ENCODE peak calls at places on chromosome X, in four cellular contexts. N is nephron progenitor cell; R is Peyer's patch; W is CD8-positive, alpha-beta T cell. K is an unnamed sample.

GRCh38 chrX:50536955-50537354 is 66.3 kb upstream of the DGKK start:
- DNase-seq in N (no peak), R (no peak), W (no peak), K (no peak)

GRCh38 chrX:103949506-103949905 is 12.9 kb upstream of the TMSB15B start:
- DNase-seq in N (no peak), R (no peak), W (no peak), K (no peak)

GRCh38 chrX:115949900-115950822 is 220.4 kb upstream of the AGTR2 start:
- DNase-seq in N (no peak), R (no peak), W (no peak), K (no peak)

GRCh38 chrX:131677655-131678628 is 134.1 kb downstream of the OR13H1 start:
- DNase-seq in N (peak; percentile 78), R (no peak), W (no peak), K (no peak)

GRCh38 chrX:105375816-105376215 is 155.3 kb upstream of the TEX13A start:
- DNase-seq in N (no peak), R (no peak), W (no peak), K (no peak)

GRCh38 chrX:117743469-117744251 is 372.9 kb downstream of the KLHL13 start:
- DNase-seq in N (peak; percentile 2), R (no peak), W (no peak), K (no peak)

GRCh38 chrX:119757979-119758681 is at the start of gene SOWAHD:
- DNase-seq in N (peak; percentile 61), R (peak; percentile 85), W (no peak), K (no peak)

GRCh38 chrX:132622130-132622529 is 133.3 kb upstream of the MBNL3 start:
- DNase-seq in N (no peak), R (no peak), W (no peak), K (no peak)

GRCh38 chrX:148310402-148311200 is 189.8 kb upstream of the AFF2 start:
- DNase-seq in N (no peak), R (no peak), W (peak; percentile 69), K (no peak)

GRCh38 chrX:67599532-67599931 is 55.7 kb downstream of the AR start:
- DNase-seq in N (no peak), R (no peak), W (no peak), K (no peak)

GRCh38 chrX:12060489-12061260 is 77.6 kb upstream of the FRMPD4 start:
- DNase-seq in N (no peak), R (no peak), W (no peak), K (no peak)

GRCh38 chrX:44343412-44343942 is at the start of gene EFHC2:
- DNase-seq in N (peak; percentile 49), R (peak; percentile 53), W (peak; percentile 50), K (peak; percentile 61)

GRCh38 chrX:40143001-40143400 is 45.2 kb upstream of the BCOR start:
- DNase-seq in N (no peak), R (no peak), W (no peak), K (no peak)

GRCh38 chrX:1521459-1521956 is 15.5 kb downstream of the P2RY8 start:
- DNase-seq in N (no peak), R (no peak), W (peak; percentile 83), K (peak; percentile 32)

GRCh38 chrX:48574270-48575266 is at the start of gene RBM3:
- DNase-seq in N (peak; percentile 82), R (peak; percentile 91), W (peak; percentile 97), K (peak; percentile 80)

GRCh38 chrX:104310084-104310483 is 55.4 kb upstream of the ESX1 start:
- DNase-seq in N (no peak), R (no peak), W (no peak), K (no peak)

GRCh38 chrX:23811135-23811781 is 28.3 kb downstream of the SAT1 start:
- DNase-seq in N (no peak), R (no peak), W (no peak), K (no peak)

GRCh38 chrX:109857898-109858297 is 124.8 kb upstream of the ACSL4 start:
- DNase-seq in N (no peak), R (no peak), W (no peak), K (no peak)

GRCh38 chrX:40127052-40127451 is 29.3 kb upstream of the BCOR start:
- DNase-seq in N (no peak), R (no peak), W (no peak), K (no peak)

GRCh38 chrX:107731831-107732502 is 43.6 kb downstream of the TSC22D3 start:
- DNase-seq in N (peak; percentile 39), R (peak; percentile 76), W (no peak), K (no peak)

GRCh38 chrX:107154787-107155620 is 36.4 kb upstream of the RBM41 start:
- DNase-seq in N (no peak), R (no peak), W (peak; percentile 8), K (no peak)

GRCh38 chrX:3939967-3940610 is 226.6 kb upstream of the PRKX start:
- DNase-seq in N (no peak), R (no peak), W (no peak), K (no peak)

GRCh38 chrX:116342903-116343302 is 93.5 kb upstream of the SLC6A14 start:
- DNase-seq in N (no peak), R (no peak), W (no peak), K (no peak)

GRCh38 chrX:29461039-29461438 is 754.3 kb upstream of the MAGEB2 start:
- DNase-seq in N (no peak), R (no peak), W (no peak), K (no peak)

GRCh38 chrX:7061429-7061828 is 86.1 kb upstream of the STS start:
- DNase-seq in N (no peak), R (no peak), W (no peak), K (no peak)

GRCh38 chrX:41733939-41734338 is 10.0 kb downstream of the GPR82 start:
- DNase-seq in N (no peak), R (no peak), W (no peak), K (peak; percentile 16)

GRCh38 chrX:31265383-31265782 is 193.5 kb upstream of the FTHL17 start:
- DNase-seq in N (no peak), R (no peak), W (no peak), K (no peak)

GRCh38 chrX:49120104-49120503 is 3.4 kb downstream of the GPKOW start:
- DNase-seq in N (no peak), R (no peak), W (no peak), K (no peak)

GRCh38 chrX:43655151-43655676 is 885 bp upstream of the MAOA start:
- DNase-seq in N (peak; percentile 21), R (peak; percentile 64), W (peak; percentile 41), K (peak; percentile 15)

GRCh38 chrX:85698921-85699320 is 319.5 kb upstream of the POF1B start:
- DNase-seq in N (no peak), R (no peak), W (no peak), K (no peak)

GRCh38 chrX:17081969-17082368 is 135.5 kb downstream of the REPS2 start:
- DNase-seq in N (no peak), R (no peak), W (no peak), K (no peak)

GRCh38 chrX:14029425-14030247 is at the start of gene GEMIN8:
- DNase-seq in N (peak; percentile 81), R (peak; percentile 87), W (peak; percentile 87), K (peak; percentile 79)

GRCh38 chrX:136525738-136526606 is 6.0 kb upstream of the VGLL1 start:
- DNase-seq in N (no peak), R (no peak), W (no peak), K (no peak)

GRCh38 chrX:150935466-150935865 is 37.0 kb upstream of the CD99L2 start:
- DNase-seq in N (no peak), R (no peak), W (no peak), K (no peak)

GRCh38 chrX:94744786-94745185 is 1070.8 kb downstream of the FAM133A start:
- DNase-seq in N (no peak), R (no peak), W (no peak), K (no peak)

GRCh38 chrX:72253686-72254085 is 14.9 kb upstream of the ERCC6L start:
- DNase-seq in N (no peak), R (no peak), W (no peak), K (no peak)

GRCh38 chrX:107825698-107826285 is at the start of gene MID2:
- DNase-seq in N (peak; percentile 52), R (peak; percentile 75), W (peak; percentile 64), K (peak; percentile 16)

GRCh38 chrX:103687073-103687695 is 685 bp upstream of the MORF4L2 start:
- DNase-seq in N (peak; percentile 84), R (peak; percentile 90), W (peak; percentile 93), K (peak; percentile 83)

GRCh38 chrX:45668686-45669443 is 468.2 kb upstream of the DIPK2B start:
- DNase-seq in N (no peak), R (no peak), W (no peak), K (no peak)

DNA sequence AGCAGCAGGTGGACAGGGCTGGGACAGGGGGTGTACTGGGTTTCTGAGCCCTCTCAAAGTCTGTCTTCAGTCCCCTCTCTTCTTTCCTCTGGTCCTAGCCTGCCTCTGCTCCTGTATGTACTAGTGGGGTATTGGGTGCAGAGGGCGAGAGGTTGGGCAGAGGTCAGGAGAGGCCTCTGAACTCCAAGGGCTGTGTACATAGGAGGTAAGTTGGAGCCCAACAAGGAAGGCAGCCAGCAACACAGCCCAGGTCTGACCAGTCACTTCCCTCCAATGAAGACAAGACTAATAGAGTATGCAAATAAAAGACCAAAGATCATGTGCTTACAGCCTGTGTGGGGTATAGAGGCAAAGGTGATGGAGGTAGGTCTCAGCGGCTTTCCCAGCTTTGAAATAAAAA is at the start of gene PFKFB1:
- DNase-seq in N (no peak), R (no peak), W (no peak), K (no peak)
- TF ChIP-seq CTCF in N (no peak), R (no peak), W (no peak), K (no peak)

DNA sequence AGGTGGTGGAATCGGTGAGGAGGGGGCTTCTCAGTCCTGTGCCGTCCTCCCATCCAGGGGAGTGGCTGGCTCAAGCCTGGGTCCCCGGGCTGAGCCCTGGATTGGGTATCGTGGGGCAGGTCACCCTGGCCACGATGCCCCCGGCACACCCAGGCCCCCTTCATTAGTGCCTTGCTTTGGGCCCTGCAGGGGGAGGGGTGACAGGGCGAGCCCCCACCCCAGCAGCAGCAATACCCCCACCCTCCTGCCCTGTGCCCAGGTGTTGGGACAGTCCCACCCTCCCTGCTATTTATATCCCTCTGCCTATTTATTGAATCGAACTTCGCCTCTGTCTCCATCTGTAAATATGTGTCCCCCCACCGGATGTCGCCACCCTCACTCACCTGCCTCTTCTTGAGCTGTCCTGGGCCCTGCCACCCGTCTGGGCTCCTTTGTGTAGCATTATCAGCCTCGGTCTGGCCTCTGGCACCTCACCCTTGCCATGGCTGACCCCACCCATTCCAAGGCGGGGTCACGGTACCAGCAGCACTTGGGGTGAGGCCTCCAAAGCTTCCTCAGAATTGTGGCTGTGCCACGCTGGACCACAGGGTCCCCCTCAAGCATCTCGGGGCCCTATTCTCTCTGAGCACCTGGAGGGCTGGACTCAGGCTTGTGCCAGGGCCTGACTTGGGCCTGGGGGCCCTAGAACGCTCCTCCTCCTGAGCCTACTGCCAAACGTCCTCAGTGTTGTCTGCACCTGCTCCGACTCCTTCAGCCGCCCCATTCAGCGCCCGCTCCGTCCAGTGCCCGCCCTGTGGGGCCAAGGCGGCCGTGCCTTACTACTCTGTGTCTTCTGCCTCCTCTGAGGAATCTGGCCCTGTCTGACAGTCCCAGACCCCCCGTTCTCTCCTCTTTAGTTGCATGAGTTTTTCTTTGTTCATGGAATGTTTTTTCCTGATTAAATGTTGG is 6.1 kb downstream of the LAGE3 start:
- DNase-seq in N (no peak), R (no peak), W (no peak), K (no peak)
- TF ChIP-seq CTCF in N (no peak), R (no peak), W (no peak), K (no peak)

GRCh38 chrX:54435121-54435520 is 5.1 kb upstream of the TSR2 start:
- DNase-seq in N (no peak), R (no peak), W (no peak), K (no peak)
- TF ChIP-seq CTCF in N (no peak), R (no peak), W (no peak), K (no peak)

GRCh38 chrX:70132244-70132643 is 1.0 kb upstream of the IGBP1 start:
- DNase-seq in N (no peak), R (no peak), W (no peak), K (no peak)
- TF ChIP-seq CTCF in N (no peak), R (no peak), W (no peak), K (no peak)